ENCODE peak calls at places on chromosomes 13 and 19, in four cellular contexts. L, E, F and V are unnamed samples.

GRCh38 chr19:2455481-2456300 is 1.1 kb downstream of the LMNB2 start:
- DNase-seq in L (peak; percentile 57), E (no peak), F (peak; percentile 44), V (no peak)

GRCh38 chr13:100860866-100861265 is 186.3 kb upstream of the TMTC4 start:
- DNase-seq in L (no peak), E (no peak), F (no peak), V (no peak)

GRCh38 chr13:26538363-26539317 is 18.8 kb upstream of the WASF3 start:
- DNase-seq in L (no peak), E (no peak), F (no peak), V (no peak)

GRCh38 chr13:43009506-43009905 is 13.9 kb upstream of the DNAJC15 start:
- DNase-seq in L (no peak), E (no peak), F (no peak), V (no peak)

GRCh38 chr13:62129000-62129551 is 713.4 kb upstream of the PCDH20 start:
- DNase-seq in L (no peak), E (no peak), F (no peak), V (no peak)

GRCh38 chr19:48480476-48481190 is 11.5 kb downstream of the CYTH2 start:
- DNase-seq in L (no peak), E (no peak), F (peak; percentile 59), V (no peak)

GRCh38 chr13:105920375-105920774 is 615.1 kb downstream of the EFNB2 start:
- DNase-seq in L (no peak), E (no peak), F (no peak), V (no peak)

GRCh38 chr13:62131604-62132003 is 716.0 kb upstream of the PCDH20 start:
- DNase-seq in L (no peak), E (no peak), F (no peak), V (no peak)

GRCh38 chr13:101623469-101624209 is 171.2 kb downstream of the ITGBL1 start:
- DNase-seq in L (no peak), E (no peak), F (no peak), V (no peak)

GRCh38 chr13:102948006-102948405 is 102.2 kb downstream of the ERCC5 start:
- DNase-seq in L (no peak), E (no peak), F (peak; percentile 6), V (no peak)

GRCh38 chr19:10044390-10044789 is 31.1 kb downstream of the RDH8 start:
- DNase-seq in L (no peak), E (no peak), F (no peak), V (no peak)

GRCh38 chr19:14767466-14767971 is 10.8 kb downstream of the ADGRE2 start:
- DNase-seq in L (no peak), E (peak; percentile 12), F (no peak), V (no peak)

GRCh38 chr13:95247857-95248256 is 53.4 kb downstream of the ABCC4 start:
- DNase-seq in L (no peak), E (no peak), F (no peak), V (no peak)

GRCh38 chr13:29396446-29396845 is 199.0 kb downstream of the SLC7A1 start:
- DNase-seq in L (no peak), E (no peak), F (no peak), V (no peak)

GRCh38 chr13:114072421-114072820 is 60.0 kb downstream of the RASA3 start:
- DNase-seq in L (peak; percentile 0), E (no peak), F (no peak), V (no peak)

GRCh38 chr13:102470283-102470920 is 68.6 kb upstream of the FGF14 start:
- DNase-seq in L (no peak), E (no peak), F (no peak), V (no peak)

GRCh38 chr19:4971816-4972495 is 3.0 kb downstream of the KDM4B start:
- DNase-seq in L (no peak), E (no peak), F (no peak), V (no peak)

GRCh38 chr19:43555185-43555770 is 20.0 kb downstream of the XRCC1 start:
- DNase-seq in L (peak; percentile 82), E (peak; percentile 79), F (peak; percentile 83), V (peak; percentile 88)

GRCh38 chr13:100803091-100803490 is 128.5 kb upstream of the TMTC4 start:
- DNase-seq in L (no peak), E (no peak), F (no peak), V (no peak)

GRCh38 chr13:28819748-28820098 is 416 bp upstream of the MTUS2 start:
- DNase-seq in L (peak; percentile 89), E (peak; percentile 76), F (peak; percentile 74), V (peak; percentile 87)

GRCh38 chr19:19482785-19483625 is 32.3 kb downstream of the TSSK6 start:
- DNase-seq in L (peak; percentile 38), E (no peak), F (no peak), V (no peak)

GRCh38 chr19:10991521-10992081 is 30.8 kb downstream of the SMARCA4 start:
- DNase-seq in L (no peak), E (no peak), F (no peak), V (no peak)

GRCh38 chr13:106744516-106744915 is 176.6 kb upstream of the ARGLU1 start:
- DNase-seq in L (no peak), E (no peak), F (no peak), V (no peak)

GRCh38 chr13:24361852-24362366 is 52.5 kb downstream of the C1QTNF9 start:
- DNase-seq in L (no peak), E (no peak), F (no peak), V (no peak)

GRCh38 chr19:51948979-51949378 is 21.7 kb downstream of the ZNF613 start:
- DNase-seq in L (no peak), E (no peak), F (peak; percentile 5), V (no peak)

GRCh38 chr13:30718661-30719520 is 16.5 kb upstream of the ALOX5AP start:
- DNase-seq in L (no peak), E (no peak), F (no peak), V (no peak)

GRCh38 chr13:26872444-26873173 is 112.0 kb upstream of the GPR12 start:
- DNase-seq in L (peak; percentile 88), E (no peak), F (peak; percentile 29), V (peak; percentile 80)

GRCh38 chr13:30577381-30577780 is 40.3 kb upstream of the USPL1 start:
- DNase-seq in L (no peak), E (no peak), F (no peak), V (no peak)

GRCh38 chr13:75101997-75102720 is 379.8 kb downstream of the TBC1D4 start:
- DNase-seq in L (peak; percentile 14), E (no peak), F (no peak), V (no peak)
- TF ChIP-seq CTCF in L (no peak), E (no peak), F (no peak), V (no peak)

DNA sequence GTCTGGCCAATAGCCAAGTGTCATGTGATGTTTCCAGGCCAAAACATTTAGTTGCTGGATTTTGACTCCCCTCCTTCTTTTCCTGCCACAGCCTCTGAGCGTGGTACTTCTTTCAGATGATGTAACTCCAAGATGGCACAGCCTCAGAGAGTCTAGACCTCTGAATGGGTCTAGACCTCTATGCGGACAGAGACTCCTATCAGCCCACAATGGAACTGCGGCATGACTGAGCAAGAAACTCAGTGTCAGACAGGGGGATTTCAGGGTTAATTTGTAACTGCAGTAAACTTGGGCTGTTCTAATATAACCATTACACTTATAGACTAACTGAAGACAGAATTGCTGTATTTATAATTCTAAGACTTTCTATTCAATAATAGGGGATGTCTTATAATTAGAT is 42.6 kb upstream of the ZDHHC20 start:
- DNase-seq in L (no peak), E (no peak), F (no peak), V (no peak)
- TF ChIP-seq CTCF in L (no peak), E (no peak), F (no peak), V (no peak)

DNA sequence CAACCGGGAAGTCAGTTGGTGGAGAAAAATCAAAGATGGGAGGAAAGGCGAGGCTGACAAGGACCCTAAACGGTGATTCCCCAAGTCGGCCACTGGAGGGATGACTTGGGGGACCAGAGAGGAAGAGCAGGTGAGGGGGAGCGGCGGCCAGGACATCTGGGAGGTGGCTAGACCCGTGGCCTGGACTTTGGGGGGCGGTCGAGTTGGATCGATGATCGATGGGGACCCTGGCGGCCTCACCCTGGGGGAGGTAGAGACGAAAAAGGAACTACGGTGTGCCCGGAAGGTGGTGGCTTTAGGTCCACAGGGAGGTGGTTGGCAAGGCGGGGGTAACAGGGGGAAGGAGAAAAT is 7.6 kb upstream of the CIRBP start:
- DNase-seq in L (peak; percentile 28), E (no peak), F (no peak), V (no peak)
- TF ChIP-seq CTCF in L (no peak), E (peak; percentile 10), F (peak; percentile 22), V (peak; percentile 22)

DNA sequence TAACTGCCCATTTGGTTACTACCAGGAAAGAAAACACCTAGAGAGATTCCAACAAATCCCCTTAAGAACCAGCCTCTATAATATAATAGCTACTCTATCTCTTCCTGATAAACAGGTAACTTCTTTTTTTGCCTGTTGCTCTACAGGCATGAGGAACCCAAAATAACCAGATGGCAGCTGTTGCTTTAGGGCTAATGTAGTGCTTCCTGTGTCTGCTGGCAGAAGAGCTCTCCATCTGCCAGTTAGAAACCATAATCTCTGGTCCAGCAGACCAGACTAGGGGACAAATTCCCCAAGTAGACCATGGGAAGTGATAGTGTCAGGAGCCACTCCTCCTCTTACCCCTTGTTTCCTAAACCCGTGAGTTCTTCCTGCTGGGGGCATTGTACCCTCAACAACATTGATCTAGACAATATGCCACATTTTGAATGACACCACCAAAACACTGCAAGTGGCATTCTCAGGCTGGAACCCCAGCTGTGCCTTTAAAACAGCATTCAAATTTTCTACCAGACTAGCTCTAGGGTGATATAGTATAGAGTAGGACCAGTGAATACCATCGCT is 135.9 kb downstream of the DLEU7 start:
- DNase-seq in L (no peak), E (no peak), F (no peak), V (no peak)
- TF ChIP-seq CTCF in L (no peak), E (no peak), F (no peak), V (no peak)